ENCODE peak calls at places on chromosomes 7 and 10, in four cellular contexts. U, G, I and P are unnamed samples.

GRCh38 chr7:88331322-88331721 is 24.6 kb upstream of the STEAP4 start:
- DNase-seq in U (no peak), G (no peak), I (no peak), P (no peak)

GRCh38 chr10:3045471-3046209 is 21.7 kb upstream of the PFKP start:
- DNase-seq in G (peak; percentile 68), U (peak; percentile 79), I (no peak), P (no peak)

GRCh38 chr10:88064608-88065383 is 201.4 kb downstream of the PTEN start:
- DNase-seq in I (no peak), U (no peak), G (peak; percentile 45), P (no peak)

GRCh38 chr7:48421357-48421756 is 250.1 kb downstream of the ABCA13 start:
- DNase-seq in G (no peak), I (no peak), U (no peak), P (no peak)

GRCh38 chr7:131272086-131272485 is 55.6 kb upstream of the MKLN1 start:
- DNase-seq in I (no peak), G (no peak), U (no peak), P (no peak)

GRCh38 chr10:132335189-132336063 is 3.4 kb downstream of the LRRC27 start:
- DNase-seq in I (no peak), G (no peak), U (peak; percentile 71), P (no peak)

GRCh38 chr10:28939352-28940157 is 262.2 kb downstream of the BAMBI start:
- DNase-seq in U (peak; percentile 88), G (peak; percentile 93), I (no peak), P (no peak)

GRCh38 chr10:11173062-11173461 is 155.4 kb downstream of the CELF2 start:
- DNase-seq in G (no peak), U (no peak), I (no peak), P (no peak)

GRCh38 chr10:104510644-104511043 is 130.4 kb upstream of the SORCS3 start:
- DNase-seq in U (no peak), G (no peak), I (no peak), P (no peak)

GRCh38 chr7:26279405-26279804 is 12.3 kb upstream of the SNX10 start:
- DNase-seq in I (no peak), U (no peak), G (no peak), P (no peak)

GRCh38 chr10:60649485-60650271 is 128.6 kb upstream of the CDK1 start:
- DNase-seq in G (peak; percentile 26), I (no peak), U (no peak), P (no peak)

GRCh38 chr10:99297033-99297432 is 32.1 kb upstream of the CNNM1 start:
- DNase-seq in U (peak; percentile 47), I (no peak), G (no peak), P (no peak)

GRCh38 chr7:139232377-139232717 is 1.3 kb downstream of the UBN2 start:
- DNase-seq in U (no peak), I (no peak), G (no peak), P (no peak)

GRCh38 chr7:155972651-155973349 is 160.5 kb upstream of the SHH start:
- DNase-seq in G (no peak), I (no peak), U (peak; percentile 13), P (no peak)

GRCh38 chr10:70617798-70618568 is 15.4 kb upstream of the PRF1 start:
- DNase-seq in G (no peak), U (no peak), I (no peak), P (no peak)

GRCh38 chr10:97715259-97715874 is 1.8 kb downstream of the MARVELD1 start:
- DNase-seq in I (no peak), U (peak; percentile 44), G (no peak), P (no peak)

GRCh38 chr7:84614821-84615506 is 420.4 kb upstream of the SEMA3A start:
- DNase-seq in U (no peak), G (no peak), I (peak; percentile 2), P (no peak)

GRCh38 chr10:75176736-75177135 is 33.9 kb upstream of the VDAC2 start:
- DNase-seq in G (no peak), I (no peak), U (no peak), P (no peak)

GRCh38 chr7:80100254-80100653 is 34.4 kb upstream of the GNAI1 start:
- DNase-seq in G (no peak), I (no peak), U (no peak), P (no peak)

GRCh38 chr10:6176691-6177231 is 26.0 kb upstream of the PFKFB3 start:
- DNase-seq in G (no peak), I (no peak), U (no peak), P (no peak)

GRCh38 chr10:72254891-72255568 is 18.7 kb upstream of the DDIT4 start:
- DNase-seq in I (no peak), G (peak; percentile 84), U (peak; percentile 90), P (no peak)

GRCh38 chr7:36994456-36995112 is 270.3 kb upstream of the AOAH start:
- DNase-seq in I (no peak), G (no peak), U (no peak), P (no peak)

GRCh38 chr10:33333260-33334169 is 952 bp downstream of the NRP1 start:
- DNase-seq in G (no peak), I (no peak), U (no peak), P (no peak)

GRCh38 chr7:150329331-150330106 is 6.2 kb upstream of the ACTR3C start:
- DNase-seq in I (no peak), G (no peak), U (peak; percentile 91), P (no peak)

GRCh38 chr7:36607741-36608140 is 116.6 kb downstream of the AOAH start:
- DNase-seq in I (no peak), U (no peak), G (no peak), P (no peak)

GRCh38 chr10:77680811-77681210 is 43.2 kb upstream of the KCNMA1 start:
- DNase-seq in G (no peak), U (no peak), I (no peak), P (no peak)

GRCh38 chr7:112873831-112874553 is 83.8 kb upstream of the TMEM168 start:
- DNase-seq in I (no peak), U (no peak), G (no peak), P (no peak)

GRCh38 chr7:157299613-157300405 is 37.0 kb upstream of the DNAJB6 start:
- DNase-seq in G (no peak), U (no peak), I (peak; percentile 36), P (peak; percentile 69)

GRCh38 chr7:787332-788240 is 44.7 kb upstream of the SUN1 start:
- DNase-seq in G (no peak), U (no peak), I (no peak), P (no peak)

GRCh38 chr10:360653-361052 is 225.4 kb downstream of the ZMYND11 start:
- DNase-seq in U (no peak), G (no peak), I (no peak), P (no peak)

GRCh38 chr10:49184642-49185111 is 3.5 kb downstream of the TMEM273 start:
- DNase-seq in I (no peak), U (no peak), G (no peak), P (no peak)

GRCh38 chr7:98217623-98218582 is 6.7 kb downstream of the BHLHA15 start:
- DNase-seq in I (no peak), U (no peak), G (no peak), P (no peak)

GRCh38 chr7:134729895-134730294 is 49.5 kb upstream of the CALD1 start:
- DNase-seq in G (no peak), I (no peak), U (no peak), P (no peak)

GRCh38 chr7:91005861-91006260 is 258.4 kb upstream of the FZD1 start:
- DNase-seq in U (no peak), G (no peak), I (no peak), P (no peak)

GRCh38 chr7:105787071-105787470 is 89.3 kb downstream of the ATXN7L1 start:
- DNase-seq in I (no peak), U (no peak), G (no peak), P (peak; percentile 64)

GRCh38 chr7:105779856-105780815 is 96.3 kb downstream of the ATXN7L1 start:
- DNase-seq in I (no peak), U (no peak), G (no peak), P (no peak)

GRCh38 chr7:105786520-105786919 is 89.9 kb downstream of the ATXN7L1 start:
- DNase-seq in U (no peak), G (no peak), I (no peak), P (no peak)

GRCh38 chr7:105778956-105779355 is 97.4 kb downstream of the ATXN7L1 start:
- DNase-seq in G (no peak), U (no peak), I (no peak), P (no peak)

DNA sequence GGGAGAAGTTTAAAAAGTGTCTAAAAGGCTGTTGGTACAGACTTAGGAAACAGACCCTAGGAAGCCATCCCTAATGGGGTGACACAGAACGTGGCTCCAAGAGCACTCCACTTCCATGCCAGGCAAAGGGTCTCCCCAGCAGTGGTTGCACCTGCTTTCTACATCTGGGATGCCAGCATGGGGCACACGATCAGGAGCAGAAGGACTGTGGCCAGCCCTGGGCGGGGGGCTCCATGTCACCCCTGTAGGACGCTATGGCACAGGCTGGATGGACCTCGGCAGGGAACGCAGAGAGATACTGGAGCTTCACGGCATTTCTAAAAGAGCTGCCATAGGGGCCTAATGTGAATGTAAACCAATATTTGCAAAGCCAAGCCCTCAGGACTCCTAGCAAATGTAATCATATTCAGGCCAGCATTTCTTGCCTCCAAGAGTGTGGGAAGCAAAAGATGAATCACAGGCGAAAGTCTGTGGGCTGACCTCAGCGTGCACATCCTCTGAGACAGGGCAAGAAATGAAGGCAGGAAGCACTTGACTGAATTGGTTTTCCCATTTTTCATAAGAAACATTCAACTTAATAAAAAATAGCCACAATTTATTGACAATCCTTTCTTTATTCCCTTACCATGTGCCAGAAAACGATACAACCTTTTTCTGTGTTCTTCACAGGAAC is 93.9 kb downstream of the ATXN7L1 start:
- DNase-seq in U (no peak), I (no peak), G (no peak), P (no peak)
- H3K4me2 ChIP-seq in U (no peak overlapping the region), I (no peak overlapping the region), G (no peak overlapping the region), P (no peak overlapping the region)

GRCh38 chr10:125772864-125773180 is 2.8 kb downstream of the MMP21 start:
- DNase-seq in I (no peak), U (no peak), G (no peak), P (no peak)
- H2AFZ ChIP-seq in I (no peak overlapping the region), U (no peak overlapping the region), G (no peak overlapping the region), P (no peak overlapping the region)

GRCh38 chr7:151626422-151627115 is 106.9 kb upstream of the RHEB start:
- DNase-seq in G (peak; percentile 45), I (no peak), U (peak; percentile 65), P (no peak)
- H3K79me2 ChIP-seq in G (peaks cover 64% of the 10 kb centered on the region), I (peaks cover 74% of the 10 kb centered on the region), U (no peaks in the 10 kb centered on the region), P (peaks cover 92% of the 10 kb centered on the region)

GRCh38 chr7:43726466-43726865 is 2.9 kb downstream of the COA1 start:
- DNase-seq in U (no peak), I (no peak), G (no peak), P (no peak)

GRCh38 chr7:43725251-43725650 is 4.1 kb downstream of the COA1 start:
- DNase-seq in U (no peak), G (no peak), I (no peak), P (no peak)

GRCh38 chr7:43721193-43721806 is 8.0 kb downstream of the COA1 start:
- DNase-seq in U (no peak), G (peak; percentile 66), I (no peak), P (no peak)

GRCh38 chr7:43727003-43727402 is 2.3 kb downstream of the COA1 start:
- DNase-seq in G (no peak), U (no peak), I (no peak), P (no peak)

DNA sequence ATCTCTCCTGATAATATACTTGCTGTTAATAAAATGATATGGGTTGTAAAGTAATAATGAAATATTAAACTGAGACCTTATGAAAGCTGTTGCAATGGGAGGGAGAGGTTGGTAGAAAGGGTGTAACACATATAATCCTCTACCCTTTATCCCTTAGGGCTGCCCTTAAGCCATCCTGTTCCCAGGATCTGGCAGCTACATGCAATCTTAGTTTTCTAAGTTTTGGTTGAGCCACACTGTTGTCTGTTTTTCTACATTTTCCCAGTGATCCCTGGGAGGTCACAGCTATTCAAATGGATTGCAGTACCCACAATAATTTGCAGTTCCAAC is 6.4 kb downstream of the COA1 start:
- DNase-seq in G (no peak), U (no peak), I (no peak), P (no peak)
- H3K4me2 ChIP-seq in G (no peak overlapping the region), U (no peak overlapping the region), I (no peak overlapping the region), P (no peak overlapping the region)

GRCh38 chr10:89251417-89252224 is at the start of gene LIPA:
- DNase-seq in I (peak; percentile 97), U (peak; percentile 99), G (peak; percentile 97), P (peak; percentile 89)
- H2AFZ ChIP-seq in I (peak within 1 kb of the TSS; percentile 6), U (no peak within 1 kb of the TSS), G (peak within 1 kb of the TSS; percentile 79), P (peak within 1 kb of the TSS; percentile 63)